ENCODE peak calls at places on chromosome 21, in nine cellular contexts. One of them, this sample, is unnamed.

GRCh38 chr21:39024538-39024937 is 158.7 kb downstream of the PSMG1 start:
- DNase-seq in stimulated activated CD4-positive, alpha-beta T cell treated with anti-CD3 and anti-CD28 coated beads, Interleukin-1b, Interleukin-23, amount 100 ng/mL, for 1 hour: no peak
- DNase-seq in iris pigment epithelial cell: no peak
- DNase-seq in activated CD4-positive, alpha-beta T cell treated with anti-CD3 and anti-CD28 coated beads, Interleukin-2, amount 50 U/mL, for 24 hours: no peak
- DNase-seq in NCI-H1105 treated with DMSO at 0.1 percent for 48 hours: no peak
- DNase-seq in HAP-1: no peak
- DNase-seq in heart right ventricle: no peak
- DNase-seq in ELR: no peak
- DNase-seq in WTC11: no peak
- DNase-seq in this sample: no peak

GRCh38 chr21:37257526-37257966 is 9.6 kb downstream of the VPS26C start:
- DNase-seq in stimulated activated CD4-positive, alpha-beta T cell treated with anti-CD3 and anti-CD28 coated beads, Interleukin-1b, Interleukin-23, amount 100 ng/mL, for 1 hour: no peak
- DNase-seq in iris pigment epithelial cell: peak
- DNase-seq in activated CD4-positive, alpha-beta T cell treated with anti-CD3 and anti-CD28 coated beads, Interleukin-2, amount 50 U/mL, for 24 hours: peak
- DNase-seq in NCI-H1105 treated with DMSO at 0.1 percent for 48 hours: peak
- DNase-seq in HAP-1: peak
- DNase-seq in heart right ventricle: peak
- DNase-seq in ELR: peak
- DNase-seq in WTC11: no peak
- DNase-seq in this sample: no peak

GRCh38 chr21:39657091-39657689 is 44.5 kb downstream of the B3GALT5 start:
- DNase-seq in stimulated activated CD4-positive, alpha-beta T cell treated with anti-CD3 and anti-CD28 coated beads, Interleukin-1b, Interleukin-23, amount 100 ng/mL, for 1 hour: no peak
- DNase-seq in iris pigment epithelial cell: no peak
- DNase-seq in activated CD4-positive, alpha-beta T cell treated with anti-CD3 and anti-CD28 coated beads, Interleukin-2, amount 50 U/mL, for 24 hours: no peak
- DNase-seq in NCI-H1105 treated with DMSO at 0.1 percent for 48 hours: no peak
- DNase-seq in HAP-1: no peak
- DNase-seq in heart right ventricle: no peak
- DNase-seq in ELR: no peak
- DNase-seq in WTC11: no peak
- DNase-seq in this sample: no peak

GRCh38 chr21:43362306-43362927 is 64.5 kb downstream of the SIK1 start:
- DNase-seq in stimulated activated CD4-positive, alpha-beta T cell treated with anti-CD3 and anti-CD28 coated beads, Interleukin-1b, Interleukin-23, amount 100 ng/mL, for 1 hour: peak
- DNase-seq in iris pigment epithelial cell: peak
- DNase-seq in activated CD4-positive, alpha-beta T cell treated with anti-CD3 and anti-CD28 coated beads, Interleukin-2, amount 50 U/mL, for 24 hours: peak
- DNase-seq in NCI-H1105 treated with DMSO at 0.1 percent for 48 hours: no peak
- DNase-seq in HAP-1: no peak
- DNase-seq in heart right ventricle: peak
- DNase-seq in ELR: peak
- DNase-seq in WTC11: peak
- DNase-seq in this sample: no peak

GRCh38 chr21:45410865-45411809 is 6.2 kb downstream of the COL18A1 start:
- DNase-seq in stimulated activated CD4-positive, alpha-beta T cell treated with anti-CD3 and anti-CD28 coated beads, Interleukin-1b, Interleukin-23, amount 100 ng/mL, for 1 hour: no peak
- DNase-seq in iris pigment epithelial cell: no peak
- DNase-seq in activated CD4-positive, alpha-beta T cell treated with anti-CD3 and anti-CD28 coated beads, Interleukin-2, amount 50 U/mL, for 24 hours: no peak
- DNase-seq in NCI-H1105 treated with DMSO at 0.1 percent for 48 hours: no peak
- DNase-seq in HAP-1: no peak
- DNase-seq in heart right ventricle: peak
- DNase-seq in ELR: no peak
- DNase-seq in WTC11: no peak
- DNase-seq in this sample: no peak

GRCh38 chr21:44449473-44450363 is 5.6 kb upstream of the LRRC3 start:
- DNase-seq in stimulated activated CD4-positive, alpha-beta T cell treated with anti-CD3 and anti-CD28 coated beads, Interleukin-1b, Interleukin-23, amount 100 ng/mL, for 1 hour: no peak
- DNase-seq in iris pigment epithelial cell: no peak
- DNase-seq in activated CD4-positive, alpha-beta T cell treated with anti-CD3 and anti-CD28 coated beads, Interleukin-2, amount 50 U/mL, for 24 hours: no peak
- DNase-seq in NCI-H1105 treated with DMSO at 0.1 percent for 48 hours: no peak
- DNase-seq in HAP-1: no peak
- DNase-seq in heart right ventricle: no peak
- DNase-seq in ELR: no peak
- DNase-seq in WTC11: no peak
- DNase-seq in this sample: no peak

GRCh38 chr21:39084979-39085729 is 98.1 kb downstream of the PSMG1 start:
- DNase-seq in stimulated activated CD4-positive, alpha-beta T cell treated with anti-CD3 and anti-CD28 coated beads, Interleukin-1b, Interleukin-23, amount 100 ng/mL, for 1 hour: no peak
- DNase-seq in iris pigment epithelial cell: no peak
- DNase-seq in activated CD4-positive, alpha-beta T cell treated with anti-CD3 and anti-CD28 coated beads, Interleukin-2, amount 50 U/mL, for 24 hours: no peak
- DNase-seq in NCI-H1105 treated with DMSO at 0.1 percent for 48 hours: no peak
- DNase-seq in HAP-1: no peak
- DNase-seq in heart right ventricle: no peak
- DNase-seq in ELR: no peak
- DNase-seq in WTC11: no peak
- DNase-seq in this sample: no peak

GRCh38 chr21:35273331-35273730 is 224.2 kb upstream of the RUNX1 start:
- DNase-seq in stimulated activated CD4-positive, alpha-beta T cell treated with anti-CD3 and anti-CD28 coated beads, Interleukin-1b, Interleukin-23, amount 100 ng/mL, for 1 hour: no peak
- DNase-seq in iris pigment epithelial cell: no peak
- DNase-seq in activated CD4-positive, alpha-beta T cell treated with anti-CD3 and anti-CD28 coated beads, Interleukin-2, amount 50 U/mL, for 24 hours: no peak
- DNase-seq in NCI-H1105 treated with DMSO at 0.1 percent for 48 hours: no peak
- DNase-seq in HAP-1: no peak
- DNase-seq in heart right ventricle: no peak
- DNase-seq in ELR: no peak
- DNase-seq in WTC11: no peak
- DNase-seq in this sample: no peak

GRCh38 chr21:24046816-24047443 is 1560.4 kb downstream of the MRPL39 start:
- DNase-seq in stimulated activated CD4-positive, alpha-beta T cell treated with anti-CD3 and anti-CD28 coated beads, Interleukin-1b, Interleukin-23, amount 100 ng/mL, for 1 hour: no peak
- DNase-seq in iris pigment epithelial cell: no peak
- DNase-seq in activated CD4-positive, alpha-beta T cell treated with anti-CD3 and anti-CD28 coated beads, Interleukin-2, amount 50 U/mL, for 24 hours: no peak
- DNase-seq in NCI-H1105 treated with DMSO at 0.1 percent for 48 hours: no peak
- DNase-seq in HAP-1: no peak
- DNase-seq in heart right ventricle: no peak
- DNase-seq in ELR: no peak
- DNase-seq in WTC11: no peak
- DNase-seq in this sample: no peak

GRCh38 chr21:28856588-28857250 is 136.0 kb downstream of the LTN1 start:
- DNase-seq in stimulated activated CD4-positive, alpha-beta T cell treated with anti-CD3 and anti-CD28 coated beads, Interleukin-1b, Interleukin-23, amount 100 ng/mL, for 1 hour: no peak
- DNase-seq in iris pigment epithelial cell: peak
- DNase-seq in activated CD4-positive, alpha-beta T cell treated with anti-CD3 and anti-CD28 coated beads, Interleukin-2, amount 50 U/mL, for 24 hours: no peak
- DNase-seq in NCI-H1105 treated with DMSO at 0.1 percent for 48 hours: no peak
- DNase-seq in HAP-1: no peak
- DNase-seq in heart right ventricle: no peak
- DNase-seq in ELR: no peak
- DNase-seq in WTC11: peak
- DNase-seq in this sample: no peak

GRCh38 chr21:29406385-29406784 is 107.7 kb downstream of the BACH1 start:
- DNase-seq in stimulated activated CD4-positive, alpha-beta T cell treated with anti-CD3 and anti-CD28 coated beads, Interleukin-1b, Interleukin-23, amount 100 ng/mL, for 1 hour: no peak
- DNase-seq in iris pigment epithelial cell: peak
- DNase-seq in activated CD4-positive, alpha-beta T cell treated with anti-CD3 and anti-CD28 coated beads, Interleukin-2, amount 50 U/mL, for 24 hours: no peak
- DNase-seq in NCI-H1105 treated with DMSO at 0.1 percent for 48 hours: no peak
- DNase-seq in HAP-1: no peak
- DNase-seq in heart right ventricle: no peak
- DNase-seq in ELR: no peak
- DNase-seq in WTC11: no peak
- DNase-seq in this sample: no peak

GRCh38 chr21:44506279-44507255 is 33.4 kb downstream of the KRTAP10-1 start:
- DNase-seq in stimulated activated CD4-positive, alpha-beta T cell treated with anti-CD3 and anti-CD28 coated beads, Interleukin-1b, Interleukin-23, amount 100 ng/mL, for 1 hour: no peak
- DNase-seq in iris pigment epithelial cell: no peak
- DNase-seq in activated CD4-positive, alpha-beta T cell treated with anti-CD3 and anti-CD28 coated beads, Interleukin-2, amount 50 U/mL, for 24 hours: no peak
- DNase-seq in NCI-H1105 treated with DMSO at 0.1 percent for 48 hours: no peak
- DNase-seq in HAP-1: no peak
- DNase-seq in heart right ventricle: no peak
- DNase-seq in ELR: no peak
- DNase-seq in WTC11: no peak
- DNase-seq in this sample: no peak

GRCh38 chr21:45326834-45327457 is 39.3 kb upstream of the POFUT2 start:
- DNase-seq in stimulated activated CD4-positive, alpha-beta T cell treated with anti-CD3 and anti-CD28 coated beads, Interleukin-1b, Interleukin-23, amount 100 ng/mL, for 1 hour: no peak
- DNase-seq in iris pigment epithelial cell: no peak
- DNase-seq in activated CD4-positive, alpha-beta T cell treated with anti-CD3 and anti-CD28 coated beads, Interleukin-2, amount 50 U/mL, for 24 hours: no peak
- DNase-seq in NCI-H1105 treated with DMSO at 0.1 percent for 48 hours: no peak
- DNase-seq in HAP-1: no peak
- DNase-seq in heart right ventricle: no peak
- DNase-seq in ELR: no peak
- DNase-seq in WTC11: no peak
- DNase-seq in this sample: no peak

GRCh38 chr21:42665026-42665425 is 11.6 kb downstream of the PDE9A start:
- DNase-seq in stimulated activated CD4-positive, alpha-beta T cell treated with anti-CD3 and anti-CD28 coated beads, Interleukin-1b, Interleukin-23, amount 100 ng/mL, for 1 hour: no peak
- DNase-seq in iris pigment epithelial cell: no peak
- DNase-seq in activated CD4-positive, alpha-beta T cell treated with anti-CD3 and anti-CD28 coated beads, Interleukin-2, amount 50 U/mL, for 24 hours: no peak
- DNase-seq in NCI-H1105 treated with DMSO at 0.1 percent for 48 hours: no peak
- DNase-seq in HAP-1: no peak
- DNase-seq in heart right ventricle: no peak
- DNase-seq in ELR: no peak
- DNase-seq in WTC11: no peak
- DNase-seq in this sample: no peak

GRCh38 chr21:23936224-23936623 is 1671.1 kb downstream of the MRPL39 start:
- DNase-seq in stimulated activated CD4-positive, alpha-beta T cell treated with anti-CD3 and anti-CD28 coated beads, Interleukin-1b, Interleukin-23, amount 100 ng/mL, for 1 hour: no peak
- DNase-seq in iris pigment epithelial cell: peak
- DNase-seq in activated CD4-positive, alpha-beta T cell treated with anti-CD3 and anti-CD28 coated beads, Interleukin-2, amount 50 U/mL, for 24 hours: no peak
- DNase-seq in NCI-H1105 treated with DMSO at 0.1 percent for 48 hours: no peak
- DNase-seq in HAP-1: no peak
- DNase-seq in heart right ventricle: no peak
- DNase-seq in ELR: no peak
- DNase-seq in WTC11: peak
- DNase-seq in this sample: no peak

GRCh38 chr21:45074048-45074817 is at the start of gene ADARB1:
- DNase-seq in stimulated activated CD4-positive, alpha-beta T cell treated with anti-CD3 and anti-CD28 coated beads, Interleukin-1b, Interleukin-23, amount 100 ng/mL, for 1 hour: no peak
- DNase-seq in iris pigment epithelial cell: peak
- DNase-seq in activated CD4-positive, alpha-beta T cell treated with anti-CD3 and anti-CD28 coated beads, Interleukin-2, amount 50 U/mL, for 24 hours: no peak
- DNase-seq in NCI-H1105 treated with DMSO at 0.1 percent for 48 hours: peak
- DNase-seq in HAP-1: peak
- DNase-seq in heart right ventricle: peak
- DNase-seq in ELR: peak
- DNase-seq in WTC11: peak
- DNase-seq in this sample: no peak

GRCh38 chr21:45580576-45581321 is 38.5 kb upstream of the SLC19A1 start:
- DNase-seq in stimulated activated CD4-positive, alpha-beta T cell treated with anti-CD3 and anti-CD28 coated beads, Interleukin-1b, Interleukin-23, amount 100 ng/mL, for 1 hour: no peak
- DNase-seq in iris pigment epithelial cell: no peak
- DNase-seq in activated CD4-positive, alpha-beta T cell treated with anti-CD3 and anti-CD28 coated beads, Interleukin-2, amount 50 U/mL, for 24 hours: no peak
- DNase-seq in NCI-H1105 treated with DMSO at 0.1 percent for 48 hours: no peak
- DNase-seq in HAP-1: no peak
- DNase-seq in heart right ventricle: no peak
- DNase-seq in ELR: no peak
- DNase-seq in WTC11: peak
- DNase-seq in this sample: no peak

GRCh38 chr21:42997053-42997452 is 22.7 kb downstream of the PKNOX1 start:
- DNase-seq in stimulated activated CD4-positive, alpha-beta T cell treated with anti-CD3 and anti-CD28 coated beads, Interleukin-1b, Interleukin-23, amount 100 ng/mL, for 1 hour: no peak
- DNase-seq in iris pigment epithelial cell: peak
- DNase-seq in activated CD4-positive, alpha-beta T cell treated with anti-CD3 and anti-CD28 coated beads, Interleukin-2, amount 50 U/mL, for 24 hours: no peak
- DNase-seq in NCI-H1105 treated with DMSO at 0.1 percent for 48 hours: no peak
- DNase-seq in HAP-1: no peak
- DNase-seq in heart right ventricle: peak
- DNase-seq in ELR: peak
- DNase-seq in WTC11: no peak
- DNase-seq in this sample: no peak

GRCh38 chr21:15192243-15192642 is 127.4 kb upstream of the NRIP1 start:
- DNase-seq in stimulated activated CD4-positive, alpha-beta T cell treated with anti-CD3 and anti-CD28 coated beads, Interleukin-1b, Interleukin-23, amount 100 ng/mL, for 1 hour: no peak
- DNase-seq in iris pigment epithelial cell: peak
- DNase-seq in activated CD4-positive, alpha-beta T cell treated with anti-CD3 and anti-CD28 coated beads, Interleukin-2, amount 50 U/mL, for 24 hours: no peak
- DNase-seq in NCI-H1105 treated with DMSO at 0.1 percent for 48 hours: no peak
- DNase-seq in HAP-1: no peak
- DNase-seq in heart right ventricle: no peak
- DNase-seq in ELR: peak
- DNase-seq in WTC11: no peak
- DNase-seq in this sample: no peak

GRCh38 chr21:42986125-42986783 is 11.9 kb downstream of the PKNOX1 start:
- DNase-seq in stimulated activated CD4-positive, alpha-beta T cell treated with anti-CD3 and anti-CD28 coated beads, Interleukin-1b, Interleukin-23, amount 100 ng/mL, for 1 hour: no peak
- DNase-seq in iris pigment epithelial cell: no peak
- DNase-seq in activated CD4-positive, alpha-beta T cell treated with anti-CD3 and anti-CD28 coated beads, Interleukin-2, amount 50 U/mL, for 24 hours: no peak
- DNase-seq in NCI-H1105 treated with DMSO at 0.1 percent for 48 hours: no peak
- DNase-seq in HAP-1: no peak
- DNase-seq in heart right ventricle: no peak
- DNase-seq in ELR: peak
- DNase-seq in WTC11: no peak
- DNase-seq in this sample: no peak

GRCh38 chr21:34576043-34576466 is 38.9 kb downstream of the RCAN1 start:
- DNase-seq in stimulated activated CD4-positive, alpha-beta T cell treated with anti-CD3 and anti-CD28 coated beads, Interleukin-1b, Interleukin-23, amount 100 ng/mL, for 1 hour: no peak
- DNase-seq in iris pigment epithelial cell: no peak
- DNase-seq in activated CD4-positive, alpha-beta T cell treated with anti-CD3 and anti-CD28 coated beads, Interleukin-2, amount 50 U/mL, for 24 hours: no peak
- DNase-seq in NCI-H1105 treated with DMSO at 0.1 percent for 48 hours: no peak
- DNase-seq in HAP-1: no peak
- DNase-seq in heart right ventricle: peak
- DNase-seq in ELR: no peak
- DNase-seq in WTC11: no peak
- DNase-seq in this sample: no peak

GRCh38 chr21:29232601-29233541 is 65.9 kb upstream of the BACH1 start:
- DNase-seq in stimulated activated CD4-positive, alpha-beta T cell treated with anti-CD3 and anti-CD28 coated beads, Interleukin-1b, Interleukin-23, amount 100 ng/mL, for 1 hour: no peak
- DNase-seq in iris pigment epithelial cell: peak
- DNase-seq in activated CD4-positive, alpha-beta T cell treated with anti-CD3 and anti-CD28 coated beads, Interleukin-2, amount 50 U/mL, for 24 hours: no peak
- DNase-seq in NCI-H1105 treated with DMSO at 0.1 percent for 48 hours: no peak
- DNase-seq in HAP-1: no peak
- DNase-seq in heart right ventricle: no peak
- DNase-seq in ELR: peak
- DNase-seq in WTC11: no peak
- DNase-seq in this sample: no peak

GRCh38 chr21:39083377-39084008 is 99.8 kb downstream of the PSMG1 start:
- DNase-seq in stimulated activated CD4-positive, alpha-beta T cell treated with anti-CD3 and anti-CD28 coated beads, Interleukin-1b, Interleukin-23, amount 100 ng/mL, for 1 hour: no peak
- DNase-seq in iris pigment epithelial cell: peak
- DNase-seq in activated CD4-positive, alpha-beta T cell treated with anti-CD3 and anti-CD28 coated beads, Interleukin-2, amount 50 U/mL, for 24 hours: no peak
- DNase-seq in NCI-H1105 treated with DMSO at 0.1 percent for 48 hours: no peak
- DNase-seq in HAP-1: no peak
- DNase-seq in heart right ventricle: no peak
- DNase-seq in ELR: no peak
- DNase-seq in WTC11: no peak
- DNase-seq in this sample: no peak

GRCh38 chr21:43917515-43918384 is 52.7 kb downstream of the AGPAT3 start:
- DNase-seq in stimulated activated CD4-positive, alpha-beta T cell treated with anti-CD3 and anti-CD28 coated beads, Interleukin-1b, Interleukin-23, amount 100 ng/mL, for 1 hour: no peak
- DNase-seq in iris pigment epithelial cell: no peak
- DNase-seq in activated CD4-positive, alpha-beta T cell treated with anti-CD3 and anti-CD28 coated beads, Interleukin-2, amount 50 U/mL, for 24 hours: no peak
- DNase-seq in NCI-H1105 treated with DMSO at 0.1 percent for 48 hours: no peak
- DNase-seq in HAP-1: no peak
- DNase-seq in heart right ventricle: no peak
- DNase-seq in ELR: no peak
- DNase-seq in WTC11: no peak
- DNase-seq in this sample: no peak

GRCh38 chr21:21003701-21004100 is 5.5 kb downstream of the NCAM2 start:
- DNase-seq in stimulated activated CD4-positive, alpha-beta T cell treated with anti-CD3 and anti-CD28 coated beads, Interleukin-1b, Interleukin-23, amount 100 ng/mL, for 1 hour: no peak
- DNase-seq in iris pigment epithelial cell: peak
- DNase-seq in activated CD4-positive, alpha-beta T cell treated with anti-CD3 and anti-CD28 coated beads, Interleukin-2, amount 50 U/mL, for 24 hours: no peak
- DNase-seq in NCI-H1105 treated with DMSO at 0.1 percent for 48 hours: peak
- DNase-seq in HAP-1: peak
- DNase-seq in heart right ventricle: no peak
- DNase-seq in ELR: peak
- DNase-seq in WTC11: peak
- DNase-seq in this sample: no peak

GRCh38 chr21:41316641-41317392 is at the start of gene FAM3B:
- DNase-seq in stimulated activated CD4-positive, alpha-beta T cell treated with anti-CD3 and anti-CD28 coated beads, Interleukin-1b, Interleukin-23, amount 100 ng/mL, for 1 hour: no peak
- DNase-seq in iris pigment epithelial cell: no peak
- DNase-seq in activated CD4-positive, alpha-beta T cell treated with anti-CD3 and anti-CD28 coated beads, Interleukin-2, amount 50 U/mL, for 24 hours: no peak
- DNase-seq in NCI-H1105 treated with DMSO at 0.1 percent for 48 hours: peak
- DNase-seq in HAP-1: no peak
- DNase-seq in heart right ventricle: no peak
- DNase-seq in ELR: no peak
- DNase-seq in WTC11: peak
- DNase-seq in this sample: no peak

GRCh38 chr21:28111151-28111619 is 881.5 kb downstream of the LTN1 start:
- DNase-seq in stimulated activated CD4-positive, alpha-beta T cell treated with anti-CD3 and anti-CD28 coated beads, Interleukin-1b, Interleukin-23, amount 100 ng/mL, for 1 hour: no peak
- DNase-seq in iris pigment epithelial cell: peak
- DNase-seq in activated CD4-positive, alpha-beta T cell treated with anti-CD3 and anti-CD28 coated beads, Interleukin-2, amount 50 U/mL, for 24 hours: no peak
- DNase-seq in NCI-H1105 treated with DMSO at 0.1 percent for 48 hours: no peak
- DNase-seq in HAP-1: no peak
- DNase-seq in heart right ventricle: peak
- DNase-seq in ELR: no peak
- DNase-seq in WTC11: no peak
- DNase-seq in this sample: no peak

This sample was measured in GOT3.